ENCODE peak calls at places on chromosomes 1 and 21, in nine cellular contexts. One of them, this sample, is unnamed.

GRCh38 chr1:97919568-97920261 is 1.1 kb downstream of the DPYD start:
- DNase-seq in EL: peak; percentile 32
- DNase-seq in posterior vena cava: no peak
- DNase-seq in AG20443: no peak
- DNase-seq in A172: no peak
- DNase-seq in neuronal stem cell: no peak
- DNase-seq in stimulated activated CD8-positive, alpha-beta memory T cell treated with anti-CD3 and anti-CD28 coated beads, Interleukin-15, amount 100 ng/mL, for 1 hour: no peak
- DNase-seq in head of caudate nucleus: no peak
- DNase-seq in NCI-H2029 treated with DMSO at 0.1 percent for 48 hours: no peak
- DNase-seq in this sample: no peak

GRCh38 chr1:16387201-16388185 is 20.5 kb downstream of the SZRD1 start:
- DNase-seq in EL: no peak
- DNase-seq in posterior vena cava: no peak
- DNase-seq in AG20443: no peak
- DNase-seq in A172: no peak
- DNase-seq in neuronal stem cell: no peak
- DNase-seq in stimulated activated CD8-positive, alpha-beta memory T cell treated with anti-CD3 and anti-CD28 coated beads, Interleukin-15, amount 100 ng/mL, for 1 hour: no peak
- DNase-seq in head of caudate nucleus: no peak
- DNase-seq in NCI-H2029 treated with DMSO at 0.1 percent for 48 hours: peak; percentile 21
- DNase-seq in this sample: no peak

GRCh38 chr1:1338278-1338677 is 7.2 kb downstream of the TAS1R3 start:
- DNase-seq in EL: no peak
- DNase-seq in posterior vena cava: no peak
- DNase-seq in AG20443: no peak
- DNase-seq in A172: no peak
- DNase-seq in neuronal stem cell: no peak
- DNase-seq in stimulated activated CD8-positive, alpha-beta memory T cell treated with anti-CD3 and anti-CD28 coated beads, Interleukin-15, amount 100 ng/mL, for 1 hour: no peak
- DNase-seq in head of caudate nucleus: no peak
- DNase-seq in NCI-H2029 treated with DMSO at 0.1 percent for 48 hours: no peak
- DNase-seq in this sample: no peak

GRCh38 chr1:232983375-232983774 is 33.0 kb downstream of the NTPCR start:
- DNase-seq in EL: no peak
- DNase-seq in posterior vena cava: no peak
- DNase-seq in AG20443: no peak
- DNase-seq in A172: no peak
- DNase-seq in neuronal stem cell: no peak
- DNase-seq in stimulated activated CD8-positive, alpha-beta memory T cell treated with anti-CD3 and anti-CD28 coated beads, Interleukin-15, amount 100 ng/mL, for 1 hour: no peak
- DNase-seq in head of caudate nucleus: no peak
- DNase-seq in NCI-H2029 treated with DMSO at 0.1 percent for 48 hours: no peak
- DNase-seq in this sample: no peak

GRCh38 chr21:38985423-38986378 is 180.0 kb downstream of the ETS2 start:
- DNase-seq in EL: peak; percentile 89
- DNase-seq in posterior vena cava: peak; percentile 91
- DNase-seq in AG20443: peak; percentile 94
- DNase-seq in A172: peak; percentile 75
- DNase-seq in neuronal stem cell: no peak
- DNase-seq in stimulated activated CD8-positive, alpha-beta memory T cell treated with anti-CD3 and anti-CD28 coated beads, Interleukin-15, amount 100 ng/mL, for 1 hour: no peak
- DNase-seq in head of caudate nucleus: peak; percentile 20
- DNase-seq in NCI-H2029 treated with DMSO at 0.1 percent for 48 hours: peak; percentile 93
- DNase-seq in this sample: no peak

GRCh38 chr1:17281775-17282181 is 26.2 kb upstream of the PADI4 start:
- DNase-seq in EL: no peak
- DNase-seq in posterior vena cava: no peak
- DNase-seq in AG20443: no peak
- DNase-seq in A172: no peak
- DNase-seq in neuronal stem cell: no peak
- DNase-seq in stimulated activated CD8-positive, alpha-beta memory T cell treated with anti-CD3 and anti-CD28 coated beads, Interleukin-15, amount 100 ng/mL, for 1 hour: no peak
- DNase-seq in head of caudate nucleus: no peak
- DNase-seq in NCI-H2029 treated with DMSO at 0.1 percent for 48 hours: no peak
- DNase-seq in this sample: no peak

GRCh38 chr1:75720325-75720724 is 4.2 kb upstream of the ACADM start:
- DNase-seq in EL: no peak
- DNase-seq in posterior vena cava: no peak
- DNase-seq in AG20443: no peak
- DNase-seq in A172: no peak
- DNase-seq in neuronal stem cell: no peak
- DNase-seq in stimulated activated CD8-positive, alpha-beta memory T cell treated with anti-CD3 and anti-CD28 coated beads, Interleukin-15, amount 100 ng/mL, for 1 hour: no peak
- DNase-seq in head of caudate nucleus: no peak
- DNase-seq in NCI-H2029 treated with DMSO at 0.1 percent for 48 hours: no peak
- DNase-seq in this sample: no peak

GRCh38 chr1:235008239-235008638 is 120.4 kb downstream of the TOMM20 start:
- DNase-seq in EL: no peak
- DNase-seq in posterior vena cava: no peak
- DNase-seq in AG20443: no peak
- DNase-seq in A172: no peak
- DNase-seq in neuronal stem cell: no peak
- DNase-seq in stimulated activated CD8-positive, alpha-beta memory T cell treated with anti-CD3 and anti-CD28 coated beads, Interleukin-15, amount 100 ng/mL, for 1 hour: no peak
- DNase-seq in head of caudate nucleus: no peak
- DNase-seq in NCI-H2029 treated with DMSO at 0.1 percent for 48 hours: no peak
- DNase-seq in this sample: no peak

GRCh38 chr1:187006896-187007295 is 178.1 kb downstream of the PLA2G4A start:
- DNase-seq in EL: no peak
- DNase-seq in posterior vena cava: no peak
- DNase-seq in AG20443: no peak
- DNase-seq in A172: no peak
- DNase-seq in neuronal stem cell: no peak
- DNase-seq in stimulated activated CD8-positive, alpha-beta memory T cell treated with anti-CD3 and anti-CD28 coated beads, Interleukin-15, amount 100 ng/mL, for 1 hour: no peak
- DNase-seq in head of caudate nucleus: no peak
- DNase-seq in NCI-H2029 treated with DMSO at 0.1 percent for 48 hours: no peak
- DNase-seq in this sample: no peak

GRCh38 chr1:30005972-30006619 is 717.3 kb downstream of the MATN1 start:
- DNase-seq in EL: no peak
- DNase-seq in posterior vena cava: no peak
- DNase-seq in AG20443: no peak
- DNase-seq in A172: peak; percentile 14
- DNase-seq in neuronal stem cell: no peak
- DNase-seq in stimulated activated CD8-positive, alpha-beta memory T cell treated with anti-CD3 and anti-CD28 coated beads, Interleukin-15, amount 100 ng/mL, for 1 hour: no peak
- DNase-seq in head of caudate nucleus: no peak
- DNase-seq in NCI-H2029 treated with DMSO at 0.1 percent for 48 hours: no peak
- DNase-seq in this sample: no peak

GRCh38 chr1:117735045-117735992 is 129.5 kb downstream of the TENT5C start:
- DNase-seq in EL: peak; percentile 67
- DNase-seq in posterior vena cava: no peak
- DNase-seq in AG20443: peak; percentile 73
- DNase-seq in A172: peak; percentile 55
- DNase-seq in neuronal stem cell: no peak
- DNase-seq in stimulated activated CD8-positive, alpha-beta memory T cell treated with anti-CD3 and anti-CD28 coated beads, Interleukin-15, amount 100 ng/mL, for 1 hour: no peak
- DNase-seq in head of caudate nucleus: no peak
- DNase-seq in NCI-H2029 treated with DMSO at 0.1 percent for 48 hours: peak; percentile 5
- DNase-seq in this sample: no peak

GRCh38 chr1:154416496-154417337 is 11.6 kb downstream of the IL6R start:
- DNase-seq in EL: no peak
- DNase-seq in posterior vena cava: peak; percentile 49
- DNase-seq in AG20443: no peak
- DNase-seq in A172: no peak
- DNase-seq in neuronal stem cell: no peak
- DNase-seq in stimulated activated CD8-positive, alpha-beta memory T cell treated with anti-CD3 and anti-CD28 coated beads, Interleukin-15, amount 100 ng/mL, for 1 hour: no peak
- DNase-seq in head of caudate nucleus: no peak
- DNase-seq in NCI-H2029 treated with DMSO at 0.1 percent for 48 hours: no peak
- DNase-seq in this sample: no peak

GRCh38 chr1:108691128-108691885 is 803 bp upstream of the PRPF38B start:
- DNase-seq in EL: no peak
- DNase-seq in posterior vena cava: no peak
- DNase-seq in AG20443: no peak
- DNase-seq in A172: peak; percentile 9
- DNase-seq in neuronal stem cell: no peak
- DNase-seq in stimulated activated CD8-positive, alpha-beta memory T cell treated with anti-CD3 and anti-CD28 coated beads, Interleukin-15, amount 100 ng/mL, for 1 hour: no peak
- DNase-seq in head of caudate nucleus: no peak
- DNase-seq in NCI-H2029 treated with DMSO at 0.1 percent for 48 hours: no peak
- DNase-seq in this sample: no peak

GRCh38 chr1:179879797-179880196 is 2.2 kb upstream of the TOR1AIP2 start:
- DNase-seq in EL: no peak
- DNase-seq in posterior vena cava: no peak
- DNase-seq in AG20443: no peak
- DNase-seq in A172: no peak
- DNase-seq in neuronal stem cell: no peak
- DNase-seq in stimulated activated CD8-positive, alpha-beta memory T cell treated with anti-CD3 and anti-CD28 coated beads, Interleukin-15, amount 100 ng/mL, for 1 hour: no peak
- DNase-seq in head of caudate nucleus: no peak
- DNase-seq in NCI-H2029 treated with DMSO at 0.1 percent for 48 hours: no peak
- DNase-seq in this sample: no peak

GRCh38 chr1:45870500-45870899 is 67.1 kb downstream of the MAST2 start:
- DNase-seq in EL: peak; percentile 56
- DNase-seq in posterior vena cava: no peak
- DNase-seq in AG20443: no peak
- DNase-seq in A172: peak; percentile 18
- DNase-seq in neuronal stem cell: no peak
- DNase-seq in stimulated activated CD8-positive, alpha-beta memory T cell treated with anti-CD3 and anti-CD28 coated beads, Interleukin-15, amount 100 ng/mL, for 1 hour: no peak
- DNase-seq in head of caudate nucleus: no peak
- DNase-seq in NCI-H2029 treated with DMSO at 0.1 percent for 48 hours: no peak
- DNase-seq in this sample: no peak

GRCh38 chr1:91569411-91570104 is 68.9 kb downstream of the CDC7 start:
- DNase-seq in EL: peak; percentile 99
- DNase-seq in posterior vena cava: peak; percentile 95
- DNase-seq in AG20443: peak; percentile 94
- DNase-seq in A172: peak; percentile 82
- DNase-seq in neuronal stem cell: no peak
- DNase-seq in stimulated activated CD8-positive, alpha-beta memory T cell treated with anti-CD3 and anti-CD28 coated beads, Interleukin-15, amount 100 ng/mL, for 1 hour: no peak
- DNase-seq in head of caudate nucleus: no peak
- DNase-seq in NCI-H2029 treated with DMSO at 0.1 percent for 48 hours: no peak
- DNase-seq in this sample: no peak

This sample was measured in central memory CD8-positive, alpha-beta T cell.